ENCODE peak calls at places on chromosomes 12 and 14, in five cellular contexts. One of them, this sample, is unnamed. For H3K4me1, the result is how much of the 10 kb centered on the place peaks cover.

GRCh38 chr14:92959761-92960680 is 37.1 kb downstream of the CHGA start:
- DNase-seq in GM12878: no peak
- DNase-seq in HepG2: no peak
- DNase-seq in K562: no peak
- DNase-seq in H1: no peak
- DNase-seq in this sample: no peak

GRCh38 chr14:32473476-32473875 is 144.4 kb downstream of the AKAP6 start:
- DNase-seq in K562: no peak
- DNase-seq in H1: no peak
- DNase-seq in HepG2: peak
- DNase-seq in GM12878: no peak
- DNase-seq in this sample: peak

GRCh38 chr14:19974844-19975243 is 547 bp upstream of the OR4K15 start:
- DNase-seq in H1: no peak
- DNase-seq in HepG2: no peak
- DNase-seq in K562: no peak
- DNase-seq in GM12878: no peak
- DNase-seq in this sample: no peak

GRCh38 chr14:104799239-104799599 is 1.7 kb upstream of the ZBTB42 start:
- DNase-seq in GM12878: no peak
- DNase-seq in HepG2: no peak
- DNase-seq in K562: no peak
- DNase-seq in H1: no peak
- DNase-seq in this sample: no peak

GRCh38 chr12:95322335-95322734 is 104.7 kb downstream of the VEZT start:
- DNase-seq in H1: no peak
- DNase-seq in GM12878: no peak
- DNase-seq in HepG2: no peak
- DNase-seq in K562: no peak
- DNase-seq in this sample: no peak

GRCh38 chr12:56591111-56591510 is 39.0 kb downstream of the BAZ2A start:
- DNase-seq in K562: no peak
- DNase-seq in GM12878: no peak
- DNase-seq in HepG2: no peak
- DNase-seq in H1: no peak
- DNase-seq in this sample: no peak

GRCh38 chr12:89245090-89245489 is 107.2 kb downstream of the DUSP6 start:
- DNase-seq in HepG2: no peak
- DNase-seq in H1: no peak
- DNase-seq in K562: no peak
- DNase-seq in GM12878: no peak
- DNase-seq in this sample: no peak

GRCh38 chr12:88393017-88393767 is 187.1 kb downstream of the KITLG start:
- DNase-seq in H1: no peak
- DNase-seq in K562: no peak
- DNase-seq in HepG2: peak
- DNase-seq in GM12878: no peak
- DNase-seq in this sample: no peak

GRCh38 chr12:83197483-83197914 is 510.8 kb downstream of the TMTC2 start:
- DNase-seq in HepG2: no peak
- DNase-seq in K562: no peak
- DNase-seq in H1: no peak
- DNase-seq in GM12878: no peak
- DNase-seq in this sample: no peak

GRCh38 chr12:54173066-54173726 is 15.6 kb downstream of the SMUG1 start:
- DNase-seq in K562: peak
- DNase-seq in GM12878: no peak
- DNase-seq in HepG2: no peak
- DNase-seq in H1: peak
- DNase-seq in this sample: no peak

GRCh38 chr12:88334271-88334670 is 192.2 kb downstream of the TMTC3 start:
- DNase-seq in GM12878: peak
- DNase-seq in H1: no peak
- DNase-seq in K562: no peak
- DNase-seq in HepG2: no peak
- DNase-seq in this sample: no peak

GRCh38 chr14:92646952-92647461 is 101.4 kb downstream of the LGMN start:
- DNase-seq in HepG2: no peak
- DNase-seq in H1: no peak
- DNase-seq in GM12878: no peak
- DNase-seq in K562: no peak
- DNase-seq in this sample: no peak

GRCh38 chr12:75130811-75131210 is 78.8 kb downstream of the KCNC2 start:
- DNase-seq in H1: no peak
- DNase-seq in HepG2: no peak
- DNase-seq in GM12878: no peak
- DNase-seq in K562: no peak
- DNase-seq in this sample: no peak

GRCh38 chr12:21526053-21526452 is at the start of gene SPX:
- DNase-seq in GM12878: no peak
- DNase-seq in HepG2: peak
- DNase-seq in K562: no peak
- DNase-seq in H1: no peak
- DNase-seq in this sample: peak

GRCh38 chr14:95361373-95362179 is 41.9 kb upstream of the CLMN start:
- DNase-seq in K562: peak
- DNase-seq in H1: peak
- DNase-seq in GM12878: no peak
- DNase-seq in HepG2: no peak
- DNase-seq in this sample: peak

GRCh38 chr14:81401420-81402122 is 1.4 kb upstream of the STON2 start:
- DNase-seq in H1: no peak
- DNase-seq in HepG2: no peak
- DNase-seq in K562: no peak
- DNase-seq in GM12878: no peak
- DNase-seq in this sample: peak

GRCh38 chr12:69101505-69101904 is 137.9 kb upstream of the CPSF6 start:
- DNase-seq in H1: no peak
- DNase-seq in HepG2: peak
- DNase-seq in GM12878: no peak
- DNase-seq in K562: no peak
- DNase-seq in this sample: peak

GRCh38 chr12:7661741-7662140 is 4.0 kb downstream of the APOBEC1 start:
- DNase-seq in H1: no peak
- DNase-seq in K562: no peak
- DNase-seq in HepG2: no peak
- DNase-seq in GM12878: no peak
- DNase-seq in this sample: no peak

GRCh38 chr12:49683604-49684309 is 23.4 kb downstream of the FMNL3 start:
- DNase-seq in K562: no peak
- DNase-seq in H1: no peak
- DNase-seq in HepG2: no peak
- DNase-seq in GM12878: no peak
- DNase-seq in this sample: no peak

GRCh38 chr14:61186793-61187641 is 94.1 kb downstream of the TMEM30B start:
- DNase-seq in HepG2: no peak
- DNase-seq in GM12878: no peak
- DNase-seq in H1: no peak
- DNase-seq in K562: no peak
- DNase-seq in this sample: no peak

GRCh38 chr12:85784096-85784720 is 52.0 kb downstream of the RASSF9 start:
- DNase-seq in K562: no peak
- DNase-seq in H1: no peak
- DNase-seq in HepG2: no peak
- DNase-seq in GM12878: no peak
- DNase-seq in this sample: no peak

GRCh38 chr12:85779768-85780167 is 56.4 kb downstream of the RASSF9 start:
- DNase-seq in H1: no peak
- DNase-seq in HepG2: no peak
- DNase-seq in GM12878: no peak
- DNase-seq in K562: no peak
- DNase-seq in this sample: peak

GRCh38 chr12:85782711-85783110 is 53.5 kb downstream of the RASSF9 start:
- DNase-seq in HepG2: no peak
- DNase-seq in H1: no peak
- DNase-seq in K562: no peak
- DNase-seq in GM12878: no peak
- DNase-seq in this sample: no peak

GRCh38 chr12:85781751-85782150 is 54.5 kb downstream of the RASSF9 start:
- DNase-seq in HepG2: no peak
- DNase-seq in K562: no peak
- DNase-seq in H1: no peak
- DNase-seq in GM12878: no peak
- DNase-seq in this sample: no peak
- TF ChIP-seq KDM1A in HepG2: no peak
- TF ChIP-seq KDM1A in K562: no peak
- TF ChIP-seq KDM1A in H1: no peak
- TF ChIP-seq KDM1A in GM12878: no peak
- TF ChIP-seq KDM1A in this sample: no peak

DNA sequence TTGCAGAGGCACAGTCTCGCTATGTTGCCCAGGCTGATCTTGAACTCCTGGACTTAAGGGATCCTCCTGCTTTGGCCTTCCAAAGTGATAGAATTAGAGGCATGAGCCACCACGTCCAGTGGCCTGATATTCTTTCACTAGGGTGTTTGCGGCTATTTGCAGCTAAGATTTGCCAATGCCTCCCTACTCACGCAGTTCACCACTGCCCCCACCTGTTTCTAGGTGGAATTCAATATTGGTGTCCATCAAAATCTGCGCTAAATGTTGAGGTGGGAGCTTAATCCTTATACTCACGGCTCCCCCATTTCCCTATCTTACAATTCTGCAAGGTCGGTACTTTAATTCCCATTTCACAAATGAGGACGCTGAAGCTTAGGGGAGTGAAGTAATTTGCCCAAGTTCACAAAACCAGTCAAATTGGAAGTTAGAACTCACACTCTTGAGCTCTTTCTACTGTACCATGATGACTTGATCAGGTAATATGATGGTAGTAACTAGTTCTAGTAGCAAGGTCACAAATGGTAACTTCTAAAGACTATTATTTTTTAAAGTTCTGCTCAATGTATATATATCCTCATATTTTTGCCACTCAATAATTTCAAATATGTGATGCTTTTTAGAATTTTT is 22.1 kb upstream of the LRRC9 start:
- DNase-seq in K562: no peak
- DNase-seq in H1: no peak
- DNase-seq in GM12878: no peak
- DNase-seq in HepG2: peak
- DNase-seq in this sample: peak
- TF ChIP-seq CTCF in K562: peak
- TF ChIP-seq CTCF in H1: peak
- TF ChIP-seq CTCF in GM12878: peak
- TF ChIP-seq CTCF in HepG2: peak
- TF ChIP-seq CTCF in this sample: peak

DNA sequence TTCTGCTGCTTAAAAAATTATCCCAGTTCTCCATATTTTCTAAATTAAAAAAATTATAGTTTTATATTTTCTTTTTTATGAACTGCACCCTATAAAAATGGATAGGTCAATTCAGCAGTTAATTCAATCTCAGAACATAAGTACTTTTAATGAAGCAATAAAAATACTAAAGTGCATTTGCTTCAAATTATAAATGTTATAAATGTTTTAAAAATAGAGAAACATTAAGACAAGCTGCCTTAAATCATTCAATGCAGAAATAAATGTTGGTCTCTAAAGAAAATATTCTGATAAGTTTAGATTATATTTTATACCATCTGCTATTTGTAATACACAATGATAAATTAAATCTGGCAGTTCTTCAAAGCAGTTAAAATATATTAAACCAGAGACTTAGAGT is 65.6 kb downstream of the ZC3H14 start:
- DNase-seq in HepG2: no peak
- DNase-seq in K562: no peak
- DNase-seq in H1: no peak
- DNase-seq in GM12878: no peak
- DNase-seq in this sample: no peak
- H3K4me1 ChIP-seq in HepG2: under half
- H3K4me1 ChIP-seq in K562: under half
- H3K4me1 ChIP-seq in H1: under half
- H3K4me1 ChIP-seq in GM12878: under half
- H3K4me1 ChIP-seq in this sample: under half

DNA sequence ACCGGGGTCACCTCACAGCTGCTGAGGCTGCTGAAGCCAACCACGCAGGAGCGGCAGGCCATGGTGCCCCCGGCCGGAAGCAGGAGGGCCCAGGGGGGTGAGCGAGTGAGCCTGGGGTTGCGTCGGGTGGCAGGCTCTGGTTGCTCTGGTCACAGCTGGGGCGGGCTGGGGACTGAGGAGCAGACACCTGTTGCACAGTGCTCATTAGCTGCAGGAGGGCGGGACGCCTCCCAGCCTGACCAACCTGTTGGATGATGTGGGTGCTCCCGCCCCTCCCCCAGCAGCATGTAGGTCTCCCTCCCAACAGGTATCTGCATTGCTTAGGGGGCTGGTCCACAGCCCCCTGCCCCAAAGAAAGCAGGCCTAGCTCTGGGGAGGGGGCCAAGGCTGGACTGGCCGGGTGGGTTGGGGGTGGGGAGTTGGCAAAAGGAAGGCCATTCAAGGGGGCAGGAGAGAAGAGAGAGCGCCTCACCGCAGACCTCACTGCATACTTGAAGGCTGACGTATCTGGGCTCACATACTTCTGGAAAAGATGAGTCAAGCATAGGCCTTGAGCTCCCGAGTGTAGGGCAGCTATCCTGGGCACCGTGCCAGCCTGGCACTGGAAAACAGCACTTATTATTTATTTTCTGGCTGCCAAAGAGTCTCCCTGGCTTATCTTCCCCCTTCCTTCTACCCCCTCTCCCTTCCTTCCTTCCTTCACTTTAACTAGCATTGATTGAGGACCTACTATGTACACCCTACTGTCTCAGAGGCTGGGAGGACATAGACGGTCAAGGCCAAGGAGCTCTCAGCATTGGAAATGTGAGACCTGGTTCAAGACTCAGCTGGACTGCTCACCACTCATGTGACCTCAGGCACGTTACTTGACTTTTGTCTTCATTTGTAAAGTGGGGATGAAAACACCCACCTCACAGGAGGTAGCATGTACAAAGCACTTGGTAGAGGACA is at the start of gene KRT80:
- DNase-seq in K562: no peak
- DNase-seq in GM12878: no peak
- DNase-seq in HepG2: peak
- DNase-seq in H1: no peak
- DNase-seq in this sample: peak
- TF ChIP-seq KDM1A in K562: no peak
- TF ChIP-seq KDM1A in GM12878: no peak
- TF ChIP-seq KDM1A in HepG2: no peak
- TF ChIP-seq KDM1A in H1: no peak
- TF ChIP-seq KDM1A in this sample: no peak

DNA sequence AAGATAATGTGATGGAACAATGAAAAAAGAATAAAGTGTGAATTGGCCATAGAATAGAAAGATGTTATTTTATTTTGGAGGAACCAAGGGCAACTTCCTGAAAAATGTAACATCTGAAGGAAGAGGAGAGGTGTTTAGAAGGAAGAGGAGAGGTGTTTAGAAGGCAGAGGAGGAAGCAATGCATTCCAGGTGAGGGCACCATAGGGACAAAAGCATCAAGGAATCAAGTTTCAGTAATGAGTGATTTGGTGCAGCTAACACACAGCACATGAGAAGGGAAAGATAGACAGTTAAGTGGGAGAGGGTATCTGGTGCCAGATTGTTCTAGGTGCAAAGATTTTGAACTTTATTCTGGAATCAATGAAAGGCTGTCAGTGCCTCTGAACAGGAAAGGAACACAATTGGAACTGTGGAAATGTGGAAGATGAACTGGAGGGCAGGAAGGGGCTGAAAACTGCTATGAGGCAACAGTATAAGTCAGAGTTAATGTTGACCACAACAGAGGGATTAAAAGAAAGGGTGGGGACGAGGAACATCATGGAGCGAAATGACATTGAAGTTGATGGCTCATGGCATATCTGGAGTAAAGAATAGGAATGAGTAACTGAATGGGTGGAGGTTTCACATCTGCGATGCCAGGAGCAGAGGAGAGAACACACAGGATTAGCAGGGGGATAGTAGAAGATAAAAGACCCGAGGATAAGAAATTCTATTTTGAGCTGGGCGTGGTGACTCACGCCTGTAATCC is 326.6 kb downstream of the LRIG3 start:
- DNase-seq in GM12878: no peak
- DNase-seq in HepG2: no peak
- DNase-seq in H1: no peak
- DNase-seq in K562: no peak
- DNase-seq in this sample: no peak
- TF ChIP-seq CTCF in GM12878: no peak
- TF ChIP-seq CTCF in HepG2: no peak
- TF ChIP-seq CTCF in H1: no peak
- TF ChIP-seq CTCF in K562: no peak
- TF ChIP-seq CTCF in this sample: no peak